ENCODE peak calls at places on chromosomes 3 and 15, in six cellular contexts. One of them, this sample, is unnamed.

GRCh38 chr3:48993834-48994233 is 3.8 kb downstream of the P4HTM start:
- DNase-seq in body of pancreas: no peak
- DNase-seq in prostate gland: no peak
- DNase-seq in tibial artery: no peak
- DNase-seq in adipocyte: no peak
- DNase-seq in IMR-90: no peak
- DNase-seq in this sample: no peak

GRCh38 chr15:75577401-75578205 is 1.5 kb downstream of the PTPN9 start:
- DNase-seq in body of pancreas: no peak
- DNase-seq in prostate gland: peak
- DNase-seq in tibial artery: no peak
- DNase-seq in adipocyte: peak
- DNase-seq in IMR-90: peak
- DNase-seq in this sample: no peak

GRCh38 chr3:121730940-121731687 is 18.4 kb downstream of the GOLGB1 start:
- DNase-seq in body of pancreas: no peak
- DNase-seq in prostate gland: no peak
- DNase-seq in tibial artery: no peak
- DNase-seq in adipocyte: no peak
- DNase-seq in IMR-90: peak
- DNase-seq in this sample: no peak

GRCh38 chr15:48675436-48675835 is 29.9 kb upstream of the FBN1 start:
- DNase-seq in body of pancreas: no peak
- DNase-seq in prostate gland: no peak
- DNase-seq in tibial artery: no peak
- DNase-seq in adipocyte: no peak
- DNase-seq in IMR-90: peak
- DNase-seq in this sample: no peak

GRCh38 chr3:126912027-126912422 is 70.9 kb upstream of the PLXNA1 start:
- DNase-seq in body of pancreas: no peak
- DNase-seq in prostate gland: no peak
- DNase-seq in tibial artery: peak
- DNase-seq in adipocyte: no peak
- DNase-seq in IMR-90: no peak
- DNase-seq in this sample: no peak

GRCh38 chr3:20039765-20040475 is at the start of gene KAT2B:
- DNase-seq in body of pancreas: peak
- DNase-seq in prostate gland: peak
- DNase-seq in tibial artery: peak
- DNase-seq in adipocyte: peak
- DNase-seq in IMR-90: peak
- DNase-seq in this sample: no peak

GRCh38 chr15:101620645-101621044 is 31.5 kb downstream of the TM2D3 start:
- DNase-seq in body of pancreas: no peak
- DNase-seq in prostate gland: no peak
- DNase-seq in tibial artery: no peak
- DNase-seq in adipocyte: no peak
- DNase-seq in IMR-90: no peak
- DNase-seq in this sample: no peak

GRCh38 chr3:156456771-156457224 is 98.1 kb downstream of the SSR3 start:
- DNase-seq in body of pancreas: peak
- DNase-seq in prostate gland: peak
- DNase-seq in tibial artery: no peak
- DNase-seq in adipocyte: no peak
- DNase-seq in IMR-90: peak
- DNase-seq in this sample: no peak

GRCh38 chr15:29299784-29300183 is 30.2 kb upstream of the NSMCE3 start:
- DNase-seq in body of pancreas: no peak
- DNase-seq in prostate gland: no peak
- DNase-seq in tibial artery: no peak
- DNase-seq in adipocyte: no peak
- DNase-seq in IMR-90: no peak
- DNase-seq in this sample: no peak

GRCh38 chr3:149659173-149659468 is 1.3 kb upstream of the WWTR1 start:
- DNase-seq in body of pancreas: peak
- DNase-seq in prostate gland: peak
- DNase-seq in tibial artery: no peak
- DNase-seq in adipocyte: peak
- DNase-seq in IMR-90: no peak
- DNase-seq in this sample: no peak
- H3K4me3 ChIP-seq in body of pancreas: no peak
- H3K4me3 ChIP-seq in prostate gland: peak
- H3K4me3 ChIP-seq in tibial artery: peak
- H3K4me3 ChIP-seq in adipocyte: peak
- H3K4me3 ChIP-seq in IMR-90: peak
- H3K4me3 ChIP-seq in this sample: peak

DNA sequence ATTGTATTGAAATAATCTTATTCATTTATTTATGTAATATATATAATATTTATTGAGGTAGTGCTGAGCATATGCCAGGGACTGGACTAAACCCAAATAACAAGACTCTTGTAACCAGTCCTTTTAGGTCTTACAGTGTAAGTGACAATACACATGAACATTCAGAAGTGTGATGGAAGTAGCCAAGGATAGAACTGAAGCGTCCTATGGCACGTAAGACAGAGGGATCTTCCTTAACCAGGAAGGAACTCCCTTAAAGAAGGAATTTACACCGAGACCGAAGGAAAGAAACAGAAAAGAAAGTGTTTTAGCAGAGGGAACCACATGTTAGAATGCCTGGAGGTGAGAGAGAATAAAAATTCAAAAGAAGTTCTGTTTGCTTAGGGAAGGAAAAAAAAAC is 23.6 kb upstream of the CLDN1 start:
- DNase-seq in body of pancreas: no peak
- DNase-seq in prostate gland: no peak
- DNase-seq in tibial artery: no peak
- DNase-seq in adipocyte: no peak
- DNase-seq in IMR-90: no peak
- DNase-seq in this sample: no peak
- H3K4me3 ChIP-seq in body of pancreas: no peak
- H3K4me3 ChIP-seq in prostate gland: no peak
- H3K4me3 ChIP-seq in tibial artery: no peak
- H3K4me3 ChIP-seq in adipocyte: no peak
- H3K4me3 ChIP-seq in IMR-90: no peak
- H3K4me3 ChIP-seq in this sample: no peak

GRCh38 chr3:160183375-160184076 is 41.7 kb upstream of the C3orf80 start:
- DNase-seq in body of pancreas: no peak
- DNase-seq in prostate gland: no peak
- DNase-seq in tibial artery: no peak
- DNase-seq in adipocyte: peak
- DNase-seq in IMR-90: peak
- DNase-seq in this sample: no peak

GRCh38 chr3:160180581-160181216 is 44.5 kb upstream of the C3orf80 start:
- DNase-seq in body of pancreas: no peak
- DNase-seq in prostate gland: peak
- DNase-seq in tibial artery: no peak
- DNase-seq in adipocyte: no peak
- DNase-seq in IMR-90: no peak
- DNase-seq in this sample: no peak

GRCh38 chr3:160176923-160177322 is 48.3 kb upstream of the C3orf80 start:
- DNase-seq in body of pancreas: no peak
- DNase-seq in prostate gland: no peak
- DNase-seq in tibial artery: no peak
- DNase-seq in adipocyte: no peak
- DNase-seq in IMR-90: no peak
- DNase-seq in this sample: no peak

GRCh38 chr3:160184655-160185054 is 40.6 kb upstream of the C3orf80 start:
- DNase-seq in body of pancreas: no peak
- DNase-seq in prostate gland: no peak
- DNase-seq in tibial artery: no peak
- DNase-seq in adipocyte: peak
- DNase-seq in IMR-90: peak
- DNase-seq in this sample: no peak

DNA sequence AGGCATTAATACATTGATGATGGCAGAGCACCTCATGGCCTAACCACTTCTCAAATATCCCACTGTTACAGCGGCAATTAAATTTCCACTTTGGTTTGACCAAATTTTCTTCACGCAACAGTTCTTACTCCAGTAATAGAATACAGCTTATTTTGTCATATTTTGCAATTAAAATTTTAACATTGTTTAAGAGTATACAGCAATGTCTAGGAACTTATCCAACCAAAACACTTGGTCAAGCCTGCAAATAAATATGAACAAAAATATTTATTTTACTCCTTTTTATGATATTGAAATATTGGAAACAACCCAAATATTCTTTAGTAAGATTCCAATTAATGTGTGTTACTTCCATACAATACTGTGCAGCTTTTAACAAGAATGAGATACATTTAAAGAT is 45.3 kb upstream of the C3orf80 start:
- DNase-seq in body of pancreas: no peak
- DNase-seq in prostate gland: no peak
- DNase-seq in tibial artery: no peak
- DNase-seq in adipocyte: peak
- DNase-seq in IMR-90: no peak
- DNase-seq in this sample: no peak
- H3K4me3 ChIP-seq in body of pancreas: no peak
- H3K4me3 ChIP-seq in prostate gland: no peak
- H3K4me3 ChIP-seq in tibial artery: no peak
- H3K4me3 ChIP-seq in adipocyte: peak
- H3K4me3 ChIP-seq in IMR-90: no peak
- H3K4me3 ChIP-seq in this sample: no peak

DNA sequence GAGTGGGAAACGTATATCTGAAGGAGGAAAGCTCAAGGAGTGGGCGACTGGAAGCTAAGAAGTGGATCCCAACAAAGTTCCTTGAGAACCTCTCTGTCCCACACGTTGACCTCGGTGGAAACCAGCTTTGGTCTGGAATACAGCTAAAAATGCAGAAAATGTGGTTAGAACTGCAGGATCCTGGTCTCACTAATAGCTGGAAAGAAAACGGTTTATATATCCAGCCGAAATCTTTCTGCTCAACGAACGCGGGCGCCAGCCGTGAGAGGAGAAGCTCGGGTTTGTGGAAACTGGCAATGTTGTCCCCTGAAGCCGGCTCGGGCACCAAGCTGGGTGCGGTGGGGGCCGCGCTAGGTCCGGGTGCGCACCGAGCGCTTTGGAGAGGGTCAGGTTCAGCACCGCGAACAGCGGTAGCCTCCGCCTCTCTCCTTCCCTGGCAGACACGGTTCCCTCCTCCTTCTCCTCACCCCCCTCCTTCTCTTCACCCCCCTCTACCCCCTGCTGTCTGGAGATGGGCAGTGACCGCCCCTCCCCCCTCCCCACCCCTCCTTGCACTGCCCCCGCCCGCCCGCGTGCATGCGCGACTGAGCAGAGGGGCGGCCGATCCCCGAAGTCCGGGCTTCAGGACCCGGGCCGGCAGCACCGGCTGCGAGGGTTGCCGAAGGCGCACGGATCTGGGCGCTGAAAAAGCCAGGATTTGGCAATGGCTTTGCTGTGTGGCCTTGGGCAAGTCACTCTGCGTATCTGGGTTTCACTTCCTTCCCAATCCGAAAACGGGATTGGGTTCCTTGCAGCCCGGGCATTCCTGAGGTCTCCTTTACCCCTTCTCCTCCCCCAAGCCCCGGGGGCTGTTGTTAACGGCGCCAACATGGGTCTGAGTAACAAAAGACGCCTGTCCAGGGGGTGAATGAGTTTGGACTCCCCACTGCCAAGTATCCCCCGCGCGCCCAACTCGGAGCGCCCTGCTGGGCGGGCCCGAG is at the start of gene SKOR1:
- DNase-seq in body of pancreas: no peak
- DNase-seq in prostate gland: no peak
- DNase-seq in tibial artery: no peak
- DNase-seq in adipocyte: peak
- DNase-seq in IMR-90: peak
- DNase-seq in this sample: no peak
- H3K4me3 ChIP-seq in body of pancreas: no peak
- H3K4me3 ChIP-seq in prostate gland: peak
- H3K4me3 ChIP-seq in tibial artery: no peak
- H3K4me3 ChIP-seq in adipocyte: peak
- H3K4me3 ChIP-seq in IMR-90: no peak
- H3K4me3 ChIP-seq in this sample: no peak

GRCh38 chr15:68930268-68931022 is at the start of gene SPESP1:
- DNase-seq in body of pancreas: peak
- DNase-seq in prostate gland: no peak
- DNase-seq in tibial artery: peak
- DNase-seq in adipocyte: no peak
- DNase-seq in IMR-90: peak
- DNase-seq in this sample: no peak
- H3K4me3 ChIP-seq in body of pancreas: no peak
- H3K4me3 ChIP-seq in prostate gland: peak
- H3K4me3 ChIP-seq in tibial artery: peak
- H3K4me3 ChIP-seq in adipocyte: peak
- H3K4me3 ChIP-seq in IMR-90: peak
- H3K4me3 ChIP-seq in this sample: peak

DNA sequence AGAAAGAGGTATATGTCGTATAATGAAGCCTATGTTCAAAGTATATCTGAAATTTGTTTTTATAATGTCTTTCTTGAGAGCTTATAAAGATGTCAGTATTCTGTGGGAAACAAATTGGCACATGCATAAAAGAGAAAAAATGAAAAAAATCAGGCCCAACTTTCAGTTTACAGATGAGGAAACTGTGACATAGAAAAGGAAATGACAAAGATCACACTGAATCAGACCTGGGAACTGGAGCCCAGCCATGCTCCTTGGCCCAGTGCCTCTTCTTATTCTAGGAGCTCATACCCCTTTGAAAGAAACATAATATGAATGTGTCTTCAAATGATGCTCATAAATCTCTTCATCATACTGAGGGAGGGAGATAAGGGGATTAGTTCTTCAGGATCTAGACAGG is 48.4 kb downstream of the TMEM44 start:
- DNase-seq in body of pancreas: no peak
- DNase-seq in prostate gland: no peak
- DNase-seq in tibial artery: no peak
- DNase-seq in adipocyte: no peak
- DNase-seq in IMR-90: peak
- DNase-seq in this sample: no peak
- H3K4me3 ChIP-seq in body of pancreas: no peak
- H3K4me3 ChIP-seq in prostate gland: no peak
- H3K4me3 ChIP-seq in tibial artery: no peak
- H3K4me3 ChIP-seq in adipocyte: peak
- H3K4me3 ChIP-seq in IMR-90: no peak
- H3K4me3 ChIP-seq in this sample: no peak

This sample was measured in astrocyte of the cerebellum.